ENCODE peak calls at places on chromosomes 5 and 9, in nine cellular contexts. V is cardiac muscle cell, I is activated T-helper 1 cell treated with Interleukin-2 at 50 U/mL for 16 hours, E is KBM-7, T is psoas muscle, G is T-helper 1 cell, C is Calu3, M is germinal center, L is GM20000. O is an unnamed sample.

GRCh38 chr5:131984945-131985665 is 26.4 kb downstream of the ACSL6 start:
- DNase-seq in V (no peak), I (no peak), E (no peak), T (no peak), G (no peak), C (no peak), M (no peak), L (no peak), O (no peak)

GRCh38 chr5:98836175-98836574 is 62.7 kb downstream of the RGMB start:
- DNase-seq in V (no peak), I (no peak), E (no peak), T (no peak), G (no peak), C (no peak), M (no peak), L (no peak), O (no peak)

GRCh38 chr9:16132513-16132912 is 579.7 kb downstream of the CCDC171 start:
- DNase-seq in V (peak; percentile 64), I (no peak), E (no peak), T (no peak), G (no peak), C (no peak), M (no peak), L (no peak), O (no peak)

GRCh38 chr5:26563979-26564378 is 474.4 kb downstream of the CDH9 start:
- DNase-seq in V (no peak), I (no peak), E (no peak), T (no peak), G (no peak), C (no peak), M (no peak), L (no peak), O (no peak)

GRCh38 chr9:133540336-133541025 is 6.0 kb downstream of the ADAMTSL2 start:
- DNase-seq in V (no peak), I (no peak), E (peak; percentile 71), T (no peak), G (no peak), C (no peak), M (no peak), L (no peak), O (no peak)

GRCh38 chr5:125408582-125409069 is 662.2 kb upstream of the ZNF608 start:
- DNase-seq in V (peak; percentile 79), I (no peak), E (no peak), T (no peak), G (no peak), C (peak; percentile 69), M (no peak), L (peak; percentile 35), O (no peak)

GRCh38 chr5:10611290-10611689 is 47.4 kb downstream of the ANKRD33B start:
- DNase-seq in V (peak; percentile 17), I (no peak), E (no peak), T (no peak), G (no peak), C (no peak), M (no peak), L (no peak), O (no peak)

GRCh38 chr5:15587941-15588340 is 88.0 kb downstream of the FBXL7 start:
- DNase-seq in V (peak; percentile 45), I (no peak), E (no peak), T (no peak), G (no peak), C (no peak), M (no peak), L (no peak), O (no peak)

GRCh38 chr9:132838291-132838690 is 39.8 kb downstream of the AK8 start:
- DNase-seq in V (no peak), I (no peak), E (no peak), T (no peak), G (no peak), C (no peak), M (no peak), L (no peak), O (no peak)

GRCh38 chr5:76808142-76808691 is 10.6 kb upstream of the F2RL1 start:
- DNase-seq in V (no peak), I (no peak), E (no peak), T (no peak), G (no peak), C (no peak), M (no peak), L (no peak), O (no peak)

GRCh38 chr5:27592231-27592630 is 553.8 kb upstream of the CDH9 start:
- DNase-seq in V (peak; percentile 82), I (no peak), E (no peak), T (no peak), G (no peak), C (no peak), M (no peak), L (no peak), O (no peak)

GRCh38 chr5:159697536-159697935 is 218.7 kb upstream of the ADRA1B start:
- DNase-seq in V (no peak), I (no peak), E (no peak), T (no peak), G (no peak), C (no peak), M (no peak), L (no peak), O (no peak)

GRCh38 chr9:34961574-34962480 is 3.7 kb downstream of the PHF24 start:
- DNase-seq in V (peak; percentile 84), I (no peak), E (no peak), T (no peak), G (no peak), C (peak; percentile 31), M (no peak), L (peak; percentile 52), O (no peak)

O was measured in B cell.